ENCODE peak calls at places on chromosomes 4 and X, in five cellular contexts. S is H7, U is left cardiac atrium, N is ACHN, H is LoVo. I is an unnamed sample.

GRCh38 chr4:100340534-100341364 is 150.5 kb upstream of the DDIT4L start:
- DNase-seq in S (peak; percentile 1), H (no peak), N (no peak), U (no peak), I (no peak)

GRCh38 chr4:4364061-4364460 is 22.8 kb upstream of the NSG1 start:
- DNase-seq in S (no peak), U (no peak), H (no peak), N (no peak), I (no peak)

GRCh38 chr4:71635094-71635493 is 148.8 kb downstream of the GC start:
- DNase-seq in U (no peak), H (no peak), N (no peak), S (no peak), I (no peak)

GRCh38 chr4:40546972-40547371 is 82.7 kb downstream of the RBM47 start:
- DNase-seq in S (no peak), N (no peak), H (no peak), U (no peak), I (no peak)

GRCh38 chrX:153600032-153600373 is 1.1 kb upstream of the CCNQ start:
- DNase-seq in U (no peak), S (peak; percentile 36), N (peak; percentile 1), H (no peak), I (no peak)

GRCh38 chr4:89164400-89164799 is 53.1 kb downstream of the TIGD2 start:
- DNase-seq in H (no peak), U (no peak), S (no peak), N (no peak), I (no peak)

GRCh38 chrX:8273451-8273894 is 102.4 kb upstream of the VCX2 start:
- DNase-seq in S (no peak), H (peak; percentile 2), U (no peak), N (no peak), I (no peak)

GRCh38 chr4:15504041-15504440 is 34.4 kb downstream of the CC2D2A start:
- DNase-seq in S (no peak), U (no peak), N (no peak), H (no peak), I (no peak)

GRCh38 chrX:49212209-49212608 is 12.2 kb upstream of the SYP start:
- DNase-seq in S (no peak), U (no peak), N (no peak), H (no peak), I (no peak)

GRCh38 chrX:68693481-68694410 is 46.3 kb downstream of the STARD8 start:
- DNase-seq in H (no peak), U (peak; percentile 90), S (peak; percentile 94), N (peak; percentile 65), I (peak; percentile 89)

I was measured in Right ventricle myocardium inferior.